ENCODE peak calls at places on chromosomes 5 and 9, in ten cellular contexts. D is GM23338, S is progenitor cell of endocrine pancreas, U is cardiac fibroblast, A is AG09319, L is HL-60, K is glutamatergic neuron, T is fibroblast of the aortic adventitia, O is BE2C, Q is left ventricle myocardium inferior. G is an unnamed sample.

GRCh38 chr9:110602281-110602680 is 22.7 kb upstream of the SVEP1 start:
- DNase-seq in D (no peak), S (no peak), U (no peak), A (no peak), L (no peak), K (no peak), T (no peak), O (no peak), Q (no peak), G (no peak)

GRCh38 chr5:160458971-160459800 is 37.5 kb downstream of the PTTG1 start:
- DNase-seq in D (no peak), S (no peak), U (no peak), A (no peak), L (no peak), K (no peak), T (no peak), O (no peak), Q (no peak), G (no peak)

GRCh38 chr9:105842023-105842644 is 147.8 kb downstream of the TMEM38B start:
- DNase-seq in D (peak; percentile 69), S (no peak), U (peak; percentile 60), A (peak; percentile 0), L (peak; percentile 1), K (peak; percentile 45), T (peak; percentile 41), O (peak; percentile 23), Q (no peak), G (no peak)

GRCh38 chr9:137647096-137647709 is 28.4 kb downstream of the EHMT1 start:
- DNase-seq in D (no peak), S (no peak), U (no peak), A (no peak), L (no peak), K (peak; percentile 33), T (no peak), O (no peak), Q (peak; percentile 0), G (no peak)

GRCh38 chr5:158641016-158641415 is 458.7 kb downstream of the EBF1 start:
- DNase-seq in D (no peak), S (no peak), U (no peak), A (no peak), L (no peak), K (no peak), T (no peak), O (no peak), Q (no peak), G (no peak)

GRCh38 chr5:74502479-74502950 is 138.0 kb downstream of the ENC1 start:
- DNase-seq in D (no peak), S (no peak), U (no peak), A (no peak), L (no peak), K (no peak), T (no peak), O (no peak), Q (no peak), G (no peak)

GRCh38 chr5:138632900-138633489 is 57.8 kb upstream of the HSPA9 start:
- DNase-seq in D (peak; percentile 98), S (no peak), U (peak; percentile 92), A (peak; percentile 42), L (peak; percentile 21), K (peak; percentile 64), T (peak; percentile 85), O (peak; percentile 77), Q (peak; percentile 42), G (no peak)

GRCh38 chr9:14883310-14883944 is 26.8 kb downstream of the FREM1 start:
- DNase-seq in D (no peak), S (no peak), U (peak; percentile 6), A (no peak), L (no peak), K (no peak), T (no peak), O (no peak), Q (no peak), G (no peak)

GRCh38 chr5:17808566-17808965 is 174.3 kb downstream of the TAF11L14 start:
- DNase-seq in D (no peak), S (no peak), U (no peak), A (no peak), L (no peak), K (no peak), T (no peak), O (no peak), Q (no peak), G (no peak)

GRCh38 chr9:18855636-18856035 is 177.4 kb downstream of the SAXO1 start:
- DNase-seq in D (no peak), S (no peak), U (peak; percentile 68), A (no peak), L (no peak), K (no peak), T (peak; percentile 82), O (no peak), Q (peak; percentile 20), G (no peak)

GRCh38 chr5:179504600-179505396 is 45.6 kb upstream of the RUFY1 start:
- DNase-seq in D (no peak), S (no peak), U (no peak), A (no peak), L (no peak), K (no peak), T (no peak), O (no peak), Q (no peak), G (no peak)

GRCh38 chr5:136133416-136134383 is 1.1 kb downstream of the SMAD5 start:
- DNase-seq in D (peak; percentile 62), S (peak; percentile 14), U (peak; percentile 83), A (peak; percentile 22), L (no peak), K (peak; percentile 27), T (peak; percentile 78), O (peak; percentile 59), Q (peak; percentile 37), G (no peak)

GRCh38 chr5:39138892-39139291 is 64.7 kb upstream of the RICTOR start:
- DNase-seq in D (no peak), S (no peak), U (peak; percentile 64), A (peak; percentile 4), L (no peak), K (no peak), T (peak; percentile 77), O (no peak), Q (no peak), G (no peak)

GRCh38 chr5:10456583-10457562 is 15.2 kb downstream of the ROPN1L start:
- DNase-seq in D (no peak), S (no peak), U (peak; percentile 50), A (no peak), L (peak; percentile 54), K (no peak), T (peak; percentile 34), O (no peak), Q (no peak), G (no peak)

GRCh38 chr5:58499231-58499630 is 8.0 kb downstream of the GAPT start:
- DNase-seq in D (no peak), S (no peak), U (no peak), A (no peak), L (no peak), K (no peak), T (no peak), O (no peak), Q (no peak), G (no peak)

GRCh38 chr5:58503634-58504033 is 12.4 kb downstream of the GAPT start:
- DNase-seq in D (peak; percentile 29), S (no peak), U (no peak), A (no peak), L (no peak), K (no peak), T (no peak), O (no peak), Q (no peak), G (no peak)

GRCh38 chr5:58505502-58505901 is 14.3 kb downstream of the GAPT start:
- DNase-seq in D (no peak), S (no peak), U (no peak), A (no peak), L (no peak), K (no peak), T (no peak), O (no peak), Q (no peak), G (no peak)

GRCh38 chr5:58499951-58500350 is 8.7 kb downstream of the GAPT start:
- DNase-seq in D (no peak), S (no peak), U (no peak), A (no peak), L (no peak), K (no peak), T (no peak), O (no peak), Q (no peak), G (no peak)

DNA sequence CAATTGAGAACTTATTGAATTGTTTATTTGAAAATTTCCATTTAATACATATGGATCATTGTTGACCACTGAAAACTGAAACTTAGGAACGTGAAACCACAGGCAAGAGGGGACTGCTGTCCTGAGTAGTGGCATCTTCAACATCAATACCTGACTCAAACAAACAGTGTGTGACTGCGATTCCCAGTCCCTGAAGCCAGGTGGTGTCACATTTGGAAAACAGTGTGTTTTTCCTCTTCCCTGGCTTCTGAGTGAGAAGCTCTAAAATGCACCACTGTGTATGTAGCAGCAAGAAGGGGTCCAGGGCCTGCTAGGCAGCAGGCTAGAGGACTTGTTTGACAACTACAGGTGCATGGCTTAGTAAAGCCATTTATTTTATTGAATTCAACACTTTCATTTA is 10.8 kb downstream of the GAPT start:
- DNase-seq in D (peak; percentile 44), S (no peak), U (no peak), A (no peak), L (no peak), K (no peak), T (no peak), O (no peak), Q (no peak), G (no peak)
- TF ChIP-seq CTCF in D (peak; percentile 35), S (peak; percentile 26), U (no peak), A (no peak), L (no peak), K (no peak), T (no peak), O (peak; percentile 39), Q (no peak), G (no peak)

DNA sequence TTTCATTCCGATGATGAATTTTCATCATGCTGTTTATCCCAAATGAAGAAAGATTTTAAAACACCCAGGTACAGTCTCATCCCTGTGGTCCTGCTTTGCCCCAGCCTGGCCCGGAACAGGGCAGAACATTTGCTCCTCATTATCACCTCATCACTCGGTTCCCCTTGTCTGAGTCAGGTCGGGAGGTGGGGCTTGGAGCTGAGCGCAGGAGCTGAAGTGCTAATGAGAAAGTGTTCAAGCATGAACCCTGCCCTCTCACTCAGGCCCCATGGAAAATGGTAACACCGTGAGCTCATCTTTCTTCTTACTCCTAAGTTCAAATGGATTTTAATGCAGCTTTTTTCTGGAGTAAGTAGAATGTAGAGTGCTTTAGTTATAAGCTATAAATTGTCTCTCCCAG is 466.2 kb downstream of the KDM4C start:
- DNase-seq in D (no peak), S (no peak), U (no peak), A (no peak), L (no peak), K (no peak), T (no peak), O (no peak), Q (no peak), G (no peak)
- TF ChIP-seq CTCF in D (no peak), S (no peak), U (no peak), A (no peak), L (no peak), K (no peak), T (no peak), O (no peak), Q (no peak), G (no peak)

GRCh38 chr5:6760636-6761035 is 47.4 kb downstream of the TENT4A start:
- DNase-seq in D (no peak), S (no peak), U (no peak), A (no peak), L (no peak), K (peak; percentile 4), T (no peak), O (no peak), Q (no peak), G (no peak)
- TF ChIP-seq CTCF in D (no peak), S (no peak), U (no peak), A (no peak), L (no peak), K (no peak), T (no peak), O (no peak), Q (no peak), G (no peak)

GRCh38 chr5:140345919-140346347 is 470 bp downstream of the HBEGF start:
- DNase-seq in D (peak; percentile 78), S (peak; percentile 44), U (peak; percentile 70), A (no peak), L (no peak), K (peak; percentile 55), T (peak; percentile 59), O (peak; percentile 71), Q (peak; percentile 73), G (peak; percentile 87)
- TF ChIP-seq CTCF in D (peak; percentile 9), S (peak; percentile 33), U (peak; percentile 52), A (peak; percentile 55), L (peak; percentile 21), K (no peak), T (peak; percentile 48), O (no peak), Q (peak; percentile 58), G (peak; percentile 54)